ENCODE peak calls at places on chromosomes 11 and 22, in five cellular contexts. U is type B pancreatic cell, I is psoas muscle, P is AG10803, G is GM23338. V is an unnamed sample.

GRCh38 chr22:46801826-46802607 is 39.6 kb downstream of the TBC1D22A start:
- DNase-seq in I (no peak), P (no peak), U (peak; percentile 62), G (no peak), V (no peak)

GRCh38 chr11:33344611-33345010 is 87.4 kb downstream of the HIPK3 start:
- DNase-seq in I (no peak), G (peak; percentile 8), P (peak; percentile 18), U (no peak), V (no peak)

GRCh38 chr11:134202661-134203060 is 21.1 kb downstream of the NCAPD3 start:
- DNase-seq in U (no peak), I (no peak), P (no peak), G (no peak), V (no peak)

GRCh38 chr11:62427630-62428233 is 8.9 kb downstream of the SCGB1A1 start:
- DNase-seq in P (peak; percentile 71), I (no peak), G (no peak), U (no peak), V (no peak)

GRCh38 chr22:30859714-30860095 is 108.9 kb downstream of the MORC2 start:
- DNase-seq in U (peak; percentile 24), I (no peak), P (no peak), G (no peak), V (no peak)

GRCh38 chr11:116825854-116826750 is 3.0 kb upstream of the APOA4 start:
- DNase-seq in P (no peak), I (no peak), G (no peak), U (no peak), V (no peak)

GRCh38 chr11:86524603-86525352 is 147.6 kb downstream of the ME3 start:
- DNase-seq in G (no peak), I (no peak), P (peak; percentile 55), U (no peak), V (no peak)

GRCh38 chr11:2903672-2904011 is 18.1 kb upstream of the CDKN1C start:
- DNase-seq in I (no peak), U (no peak), G (no peak), P (no peak), V (no peak)

GRCh38 chr11:76686261-76687079 is 15.9 kb upstream of the LRRC32 start:
- DNase-seq in I (no peak), P (no peak), G (peak; percentile 62), U (no peak), V (no peak)

GRCh38 chr11:39668640-39669039 is 1790.8 kb downstream of the LRRC4C start:
- DNase-seq in P (no peak), G (no peak), U (no peak), I (no peak), V (no peak)

GRCh38 chr11:9039194-9039593 is 35.4 kb upstream of the NRIP3 start:
- DNase-seq in P (no peak), I (no peak), U (no peak), G (no peak), V (no peak)

GRCh38 chr11:125394306-125394705 is 101.8 kb downstream of the FEZ1 start:
- DNase-seq in U (no peak), P (no peak), G (no peak), I (no peak), V (no peak)

GRCh38 chr22:50626314-50626855 is 1.6 kb downstream of the ARSA start:
- DNase-seq in G (no peak), U (no peak), P (no peak), I (no peak), V (no peak)

GRCh38 chr22:50626856-50627451 is 998 bp downstream of the ARSA start:
- DNase-seq in U (peak; percentile 69), P (no peak), I (peak; percentile 66), G (no peak), V (no peak)

GRCh38 chr22:50627452-50627913 is 469 bp downstream of the ARSA start:
- DNase-seq in P (no peak), U (no peak), I (no peak), G (peak; percentile 63), V (peak; percentile 53)

GRCh38 chr22:50628543-50629134 is 687 bp upstream of the ARSA start:
- DNase-seq in P (no peak), G (no peak), U (no peak), I (no peak), V (no peak)

DNA sequence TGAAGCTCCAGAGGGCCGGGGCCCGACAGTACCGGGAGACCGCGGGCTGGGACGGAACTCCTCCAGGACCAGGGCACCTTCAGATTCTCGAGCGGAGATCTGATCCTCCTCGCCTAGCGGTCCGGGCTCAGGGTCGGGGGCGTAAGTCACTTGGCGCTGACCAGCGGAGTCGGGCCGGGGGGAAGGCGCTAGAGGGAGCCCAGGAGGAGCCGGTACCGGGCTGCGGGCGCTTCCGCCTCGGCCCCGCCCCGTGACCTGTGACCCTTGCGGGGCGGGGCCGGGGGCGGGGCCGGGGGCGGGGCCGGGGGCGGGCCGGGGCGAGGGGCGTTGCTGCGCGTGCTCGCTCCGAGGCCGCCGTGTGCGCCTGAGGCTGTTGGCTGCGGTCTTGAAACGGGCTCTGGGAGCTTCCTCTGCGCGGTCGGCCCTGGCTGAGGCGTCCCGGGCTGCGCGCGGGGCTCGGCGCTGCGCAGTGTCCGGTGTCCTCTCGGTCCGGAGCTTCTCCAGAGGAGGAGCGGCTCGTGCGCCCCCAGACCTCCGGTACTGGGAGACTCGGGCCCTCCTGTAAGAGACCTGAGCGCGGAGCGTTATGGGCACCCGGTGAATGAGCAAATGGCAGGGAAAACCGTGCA is at the start of gene ARSA:
- DNase-seq in P (peak; percentile 81), I (peak; percentile 93), G (peak; percentile 88), U (peak; percentile 79), V (peak; percentile 83)
- TF ChIP-seq CTCF in P (no peak), I (peak; percentile 34), G (peak; percentile 58), U (peak; percentile 39), V (no peak)

GRCh38 chr11:77778549-77778948 is 42.0 kb downstream of the RSF1 start:
- DNase-seq in G (no peak), I (no peak), P (no peak), U (no peak), V (no peak)

GRCh38 chr11:77775941-77776340 is 44.6 kb downstream of the RSF1 start:
- DNase-seq in I (no peak), U (no peak), G (no peak), P (no peak), V (no peak)

GRCh38 chr11:77778118-77778517 is 42.4 kb downstream of the RSF1 start:
- DNase-seq in P (no peak), G (no peak), I (no peak), U (no peak), V (no peak)

GRCh38 chr11:77779935-77780334 is 40.6 kb downstream of the RSF1 start:
- DNase-seq in G (peak; percentile 75), U (no peak), P (peak; percentile 34), I (no peak), V (no peak)

DNA sequence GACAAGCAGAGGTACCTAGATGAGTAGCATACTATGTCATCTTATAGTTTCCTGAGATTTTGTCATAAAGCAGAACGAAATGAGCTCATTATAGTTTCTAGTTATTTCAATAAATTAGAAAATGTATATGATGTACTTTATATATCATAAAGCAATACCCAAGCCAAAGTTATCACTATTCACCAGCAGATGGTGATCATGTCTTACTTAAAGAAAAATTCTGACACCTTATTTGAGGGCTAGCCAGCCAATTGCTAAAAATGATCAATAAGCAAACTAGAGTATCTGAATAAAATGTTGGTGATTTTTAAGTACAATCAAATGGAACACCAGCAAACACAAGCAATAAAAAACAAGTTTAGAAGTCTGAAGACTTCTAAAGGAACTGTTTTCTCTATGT is 44.1 kb downstream of the RSF1 start:
- DNase-seq in P (no peak), G (no peak), I (no peak), U (no peak), V (no peak)
- TF ChIP-seq CTCF in P (peak; percentile 45), G (no peak), I (peak; percentile 45), U (peak; percentile 63), V (no peak)

GRCh38 chr22:37639771-37640590 is 512 bp downstream of the SH3BP1 start:
- DNase-seq in I (no peak), U (no peak), G (peak; percentile 54), P (no peak), V (peak; percentile 48)
- TF ChIP-seq CTCF in I (no peak), U (no peak), G (no peak), P (no peak), V (no peak)

GRCh38 chr11:104146421-104146820 is 17.5 kb downstream of the PDGFD start:
- DNase-seq in U (no peak), I (no peak), P (peak; percentile 82), G (no peak), V (no peak)

GRCh38 chr11:104136861-104137260 is 27.1 kb downstream of the PDGFD start:
- DNase-seq in G (no peak), U (no peak), I (no peak), P (no peak), V (no peak)

GRCh38 chr11:104148074-104148473 is 15.9 kb downstream of the PDGFD start:
- DNase-seq in I (no peak), U (no peak), P (peak; percentile 71), G (no peak), V (no peak)

GRCh38 chr11:104146943-104147342 is 17.0 kb downstream of the PDGFD start:
- DNase-seq in G (no peak), I (no peak), U (no peak), P (no peak), V (no peak)

DNA sequence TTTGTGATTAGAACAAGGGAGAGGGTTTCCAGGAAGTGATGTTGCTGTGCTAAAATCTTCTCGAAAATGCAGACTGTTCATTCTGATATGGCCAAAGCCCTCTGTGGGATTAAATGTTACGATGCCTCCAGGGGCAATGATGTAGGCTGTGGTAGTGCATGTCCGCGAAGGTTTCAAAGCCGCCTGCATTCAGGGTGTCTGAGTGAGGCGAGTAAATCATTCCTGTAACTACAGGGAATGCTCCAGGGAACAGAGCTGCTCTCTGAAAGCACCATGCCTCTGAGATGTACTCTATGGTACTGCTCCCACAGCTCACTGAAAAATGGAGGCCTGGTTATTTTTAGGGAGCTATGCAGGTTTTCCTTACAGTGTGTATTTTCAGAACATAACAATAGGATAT is 21.2 kb downstream of the PDGFD start:
- DNase-seq in P (no peak), G (no peak), I (no peak), U (no peak), V (peak; percentile 10)
- TF ChIP-seq CTCF in P (no peak), G (no peak), I (no peak), U (no peak), V (no peak)

GRCh38 chr11:46489668-46490560 is 98.3 kb upstream of the CHRM4 start:
- DNase-seq in U (no peak), P (peak; percentile 43), G (peak; percentile 85), I (no peak), V (peak; percentile 22)
- TF ChIP-seq CTCF in U (peak; percentile 71), P (peak; percentile 58), G (peak; percentile 77), I (peak; percentile 42), V (peak; percentile 52)

GRCh38 chr11:29272019-29272654 is 744.7 kb downstream of the KCNA4 start:
- DNase-seq in G (peak; percentile 27), P (peak; percentile 41), U (no peak), I (peak; percentile 21), V (no peak)
- TF ChIP-seq CTCF in G (peak; percentile 48), P (peak; percentile 58), U (peak; percentile 25), I (no peak), V (peak; percentile 7)

GRCh38 chr11:65968600-65969482 is 7.3 kb downstream of the SART1 start:
- DNase-seq in U (no peak), G (no peak), I (no peak), P (no peak), V (no peak)
- TF ChIP-seq CTCF in U (no peak), G (no peak), I (peak; percentile 26), P (no peak), V (no peak)

V was measured in nephron progenitor cell.